ENCODE peak calls at places on chromosome 3, in eight cellular contexts. O is stomach; L is pancreas; Y is breast epithelium; P is CD4-positive, alpha-beta memory T cell; Z is lung; S is CD4-positive, CD25-positive, alpha-beta regulatory T cell; E is uterus. Q is an unnamed sample. For H3K9me3, the result is how much of the 10 kb centered on the place peaks cover.

GRCh38 chr3:27728195-27729087 is 6.3 kb upstream of the EOMES start:
- DNase-seq in O (no peak), L (no peak), Y (no peak), P (no peak), Z (no peak), S (no peak), E (no peak), Q (no peak)

GRCh38 chr3:58164916-58165821 is 45.6 kb downstream of the DNASE1L3 start:
- DNase-seq in O (peak), L (peak), Y (no peak), P (no peak), Z (no peak), S (no peak), E (peak), Q (no peak)

GRCh38 chr3:168006584-168006983 is 89.1 kb downstream of the GOLIM4 start:
- DNase-seq in O (no peak), L (no peak), Y (no peak), P (no peak), Z (no peak), S (no peak), E (no peak), Q (no peak)

GRCh38 chr3:67241084-67241483 is 243.0 kb downstream of the KBTBD8 start:
- DNase-seq in O (no peak), L (no peak), Y (no peak), P (no peak), Z (no peak), S (no peak), E (no peak), Q (no peak)

GRCh38 chr3:156551746-156552145 is 3.2 kb downstream of the SSR3 start:
- DNase-seq in O (no peak), L (no peak), Y (no peak), P (no peak), Z (no peak), S (no peak), E (no peak), Q (no peak)

GRCh38 chr3:17140670-17141505 is 256.1 kb downstream of the PLCL2 start:
- DNase-seq in O (no peak), L (no peak), Y (no peak), P (no peak), Z (no peak), S (no peak), E (no peak), Q (no peak)

GRCh38 chr3:43298292-43298691 is 12.0 kb downstream of the SNRK start:
- DNase-seq in O (no peak), L (no peak), Y (no peak), P (no peak), Z (no peak), S (no peak), E (no peak), Q (no peak)

GRCh38 chr3:60046212-60046611 is 996.4 kb upstream of the CFAP20DC start:
- DNase-seq in O (no peak), L (no peak), Y (no peak), P (no peak), Z (no peak), S (no peak), E (no peak), Q (no peak)

GRCh38 chr3:172561894-172562664 is 38.8 kb upstream of the TNFSF10 start:
- DNase-seq in O (no peak), L (no peak), Y (no peak), P (no peak), Z (no peak), S (no peak), E (no peak), Q (no peak)

GRCh38 chr3:126961191-126961790 is 21.6 kb upstream of the PLXNA1 start:
- DNase-seq in O (no peak), L (peak), Y (peak), P (no peak), Z (peak), S (no peak), E (no peak), Q (no peak)

GRCh38 chr3:69855436-69856162 is 116.3 kb downstream of the MITF start:
- DNase-seq in O (no peak), L (no peak), Y (no peak), P (no peak), Z (no peak), S (no peak), E (no peak), Q (no peak)

GRCh38 chr3:100157617-100158016 is 43.3 kb upstream of the FILIP1L start:
- DNase-seq in O (no peak), L (no peak), Y (no peak), P (no peak), Z (no peak), S (no peak), E (no peak), Q (no peak)

GRCh38 chr3:78887608-78888011 is 880.2 kb downstream of the ROBO1 start:
- DNase-seq in O (no peak), L (no peak), Y (no peak), P (no peak), Z (no peak), S (no peak), E (no peak), Q (peak)

DNA sequence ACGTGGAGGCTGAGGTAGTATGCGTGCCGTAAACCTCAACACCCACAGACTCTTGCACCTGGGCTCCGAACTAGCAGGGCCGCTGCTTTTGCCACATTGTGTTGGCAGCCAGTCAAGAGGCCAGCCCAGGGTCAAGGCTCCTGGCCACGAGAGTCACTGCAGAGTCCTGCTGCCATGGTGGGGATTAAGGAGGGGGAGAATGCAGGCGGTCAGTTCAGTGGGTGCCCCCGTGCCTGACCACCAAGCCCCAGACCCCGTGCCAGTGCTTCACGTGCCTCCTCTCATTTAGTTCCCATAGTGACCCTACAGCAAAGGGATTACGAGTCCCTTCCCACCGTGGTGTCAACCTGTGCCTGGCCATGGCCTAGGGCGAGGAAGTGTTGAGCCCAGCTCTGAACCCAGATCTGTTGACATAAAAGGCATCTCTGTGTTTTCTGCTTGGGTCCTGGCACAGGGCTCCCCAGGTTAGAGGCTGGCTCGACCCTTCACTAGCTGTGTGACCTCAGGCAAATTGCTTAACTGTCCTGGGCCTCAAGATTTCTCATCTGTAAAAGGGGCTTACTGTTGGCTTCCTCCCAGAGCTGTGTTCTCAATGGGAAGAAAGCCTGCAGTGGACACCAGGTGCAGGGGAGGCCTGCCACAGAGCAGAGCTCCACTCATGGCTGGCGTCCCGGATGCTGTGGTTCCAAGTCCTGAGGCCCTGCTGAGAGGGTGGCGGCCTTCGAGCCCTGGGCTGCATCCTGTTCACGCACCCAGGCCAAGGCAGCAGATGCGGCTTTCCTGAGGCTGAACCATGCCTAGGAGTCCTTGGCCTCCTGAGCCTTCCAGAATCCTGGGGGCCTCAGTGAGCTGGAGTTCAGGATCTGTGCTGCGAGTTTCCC is 32.8 kb downstream of the FBLN2 start:
- DNase-seq in O (no peak), L (no peak), Y (no peak), P (no peak), Z (no peak), S (no peak), E (no peak), Q (no peak)
- H3K27ac ChIP-seq in O (no peak), L (no peak), Y (no peak), P (no peak), Z (no peak), S (no peak), E (no peak), Q (no peak)

GRCh38 chr3:31648286-31648968 is 115.7 kb downstream of the STT3B start:
- DNase-seq in O (no peak), L (no peak), Y (no peak), P (no peak), Z (no peak), S (no peak), E (no peak), Q (no peak)
- H3K9me3 ChIP-seq in O (half or more), L (under half), Y (under half), P (under half), Z (under half), S (under half), E (under half), Q (under half)

GRCh38 chr3:177753498-177754155 is 556.3 kb upstream of the TBL1XR1 start:
- DNase-seq in O (no peak), L (no peak), Y (no peak), P (no peak), Z (peak), S (no peak), E (peak), Q (no peak)

GRCh38 chr3:177751770-177752169 is 554.5 kb upstream of the TBL1XR1 start:
- DNase-seq in O (peak), L (no peak), Y (no peak), P (no peak), Z (no peak), S (no peak), E (no peak), Q (no peak)

GRCh38 chr3:177754508-177754921 is 557.2 kb upstream of the TBL1XR1 start:
- DNase-seq in O (no peak), L (no peak), Y (no peak), P (no peak), Z (no peak), S (no peak), E (no peak), Q (no peak)

GRCh38 chr3:177750436-177750835 is 553.2 kb upstream of the TBL1XR1 start:
- DNase-seq in O (no peak), L (no peak), Y (no peak), P (no peak), Z (no peak), S (no peak), E (no peak), Q (no peak)

DNA sequence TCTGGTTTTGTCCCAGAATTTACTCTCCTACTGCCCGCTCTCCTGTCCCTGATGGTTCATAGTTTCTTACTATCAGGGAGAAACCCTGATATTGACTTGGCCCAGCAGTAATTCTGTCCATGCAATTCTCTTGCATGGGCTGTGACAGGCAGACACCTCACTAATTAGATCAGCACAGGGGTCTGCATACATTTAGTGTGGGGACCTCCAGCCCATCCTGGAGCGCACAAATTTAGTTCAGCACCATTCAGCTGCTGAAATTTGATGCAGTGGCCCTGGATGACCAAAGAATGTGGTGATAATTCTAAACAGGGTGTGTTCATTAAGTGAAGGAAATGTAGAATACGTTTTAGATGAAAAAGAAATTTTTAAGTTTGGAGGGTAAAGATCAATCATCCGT is 555.6 kb upstream of the TBL1XR1 start:
- DNase-seq in O (no peak), L (no peak), Y (no peak), P (no peak), Z (no peak), S (no peak), E (no peak), Q (no peak)
- H3K4me3 ChIP-seq in O (no peak), L (no peak), Y (no peak), P (no peak), Z (no peak), S (no peak), E (no peak), Q (no peak)

GRCh38 chr3:133942761-133943535 is 47.3 kb upstream of the RAB6B start:
- DNase-seq in O (peak), L (no peak), Y (no peak), P (no peak), Z (no peak), S (no peak), E (peak), Q (no peak)
- H3K27ac ChIP-seq in O (peak), L (no peak), Y (peak), P (no peak), Z (peak), S (no peak), E (peak), Q (no peak)

Q was measured in MM.1S.